ENCODE peak calls at places on chromosomes 3 and 15, in four cellular contexts. One of them, this sample, is unnamed.

GRCh38 chr15:64635486-64635815 is 139.9 kb downstream of the RBPMS2 start:
- DNase-seq in sigmoid colon: peak; percentile 68
- DNase-seq in heart right ventricle: no peak
- DNase-seq in IMR-90: peak; percentile 86
- DNase-seq in this sample: peak; percentile 51

GRCh38 chr3:190210608-190211007 is 89.9 kb upstream of the P3H2 start:
- DNase-seq in heart right ventricle: no peak
- DNase-seq in sigmoid colon: no peak
- DNase-seq in IMR-90: no peak
- DNase-seq in this sample: no peak

GRCh38 chr3:61865466-61865865 is 304.1 kb downstream of the PTPRG start:
- DNase-seq in heart right ventricle: no peak
- DNase-seq in sigmoid colon: no peak
- DNase-seq in IMR-90: no peak
- DNase-seq in this sample: no peak

GRCh38 chr3:105904683-105905320 is 36.0 kb upstream of the CBLB start:
- DNase-seq in sigmoid colon: no peak
- DNase-seq in heart right ventricle: no peak
- DNase-seq in IMR-90: peak; percentile 23
- DNase-seq in this sample: no peak

GRCh38 chr3:78041486-78041885 is 1001.6 kb downstream of the ROBO2 start:
- DNase-seq in sigmoid colon: no peak
- DNase-seq in heart right ventricle: no peak
- DNase-seq in IMR-90: peak; percentile 10
- DNase-seq in this sample: no peak

GRCh38 chr3:139113231-139113749 is 68.6 kb upstream of the PRR23C start:
- DNase-seq in IMR-90: no peak
- DNase-seq in sigmoid colon: no peak
- DNase-seq in heart right ventricle: no peak
- DNase-seq in this sample: no peak

GRCh38 chr15:39472661-39473657 is 107.9 kb upstream of the THBS1 start:
- DNase-seq in IMR-90: peak; percentile 99
- DNase-seq in sigmoid colon: peak; percentile 99
- DNase-seq in heart right ventricle: peak; percentile 70
- DNase-seq in this sample: peak; percentile 80

GRCh38 chr15:85897818-85898717 is 103.3 kb upstream of the KLHL25 start:
- DNase-seq in IMR-90: no peak
- DNase-seq in sigmoid colon: no peak
- DNase-seq in heart right ventricle: no peak
- DNase-seq in this sample: no peak

GRCh38 chr3:137642305-137642704 is 121.8 kb upstream of the SOX14 start:
- DNase-seq in heart right ventricle: no peak
- DNase-seq in sigmoid colon: no peak
- DNase-seq in IMR-90: no peak
- DNase-seq in this sample: no peak

GRCh38 chr3:115915061-115915460 is 291.8 kb downstream of the GAP43 start:
- DNase-seq in IMR-90: no peak
- DNase-seq in sigmoid colon: no peak
- DNase-seq in heart right ventricle: no peak
- DNase-seq in this sample: no peak

GRCh38 chr3:113668015-113668414 is 28.4 kb downstream of the USF3 start:
- DNase-seq in IMR-90: peak; percentile 74
- DNase-seq in sigmoid colon: no peak
- DNase-seq in heart right ventricle: no peak
- DNase-seq in this sample: no peak

GRCh38 chr3:19972056-19972455 is 25.2 kb downstream of the RAB5A start:
- DNase-seq in sigmoid colon: no peak
- DNase-seq in IMR-90: peak; percentile 62
- DNase-seq in heart right ventricle: no peak
- DNase-seq in this sample: no peak

GRCh38 chr15:74799843-74800558 is 12.6 kb upstream of the LMAN1L start:
- DNase-seq in sigmoid colon: peak; percentile 80
- DNase-seq in heart right ventricle: peak; percentile 76
- DNase-seq in IMR-90: peak; percentile 52
- DNase-seq in this sample: peak; percentile 77

GRCh38 chr15:57316451-57316850 is 59.9 kb upstream of the CGNL1 start:
- DNase-seq in sigmoid colon: no peak
- DNase-seq in heart right ventricle: no peak
- DNase-seq in IMR-90: no peak
- DNase-seq in this sample: no peak

GRCh38 chr3:141292346-141293058 is 60.9 kb downstream of the PXYLP1 start:
- DNase-seq in heart right ventricle: no peak
- DNase-seq in IMR-90: no peak
- DNase-seq in sigmoid colon: no peak
- DNase-seq in this sample: no peak

GRCh38 chr3:193884011-193884410 is 251.9 kb upstream of the HES1 start:
- DNase-seq in sigmoid colon: no peak
- DNase-seq in IMR-90: no peak
- DNase-seq in heart right ventricle: no peak
- DNase-seq in this sample: no peak

GRCh38 chr3:58566398-58567250 is 10.6 kb downstream of the FAM107A start:
- DNase-seq in sigmoid colon: no peak
- DNase-seq in IMR-90: no peak
- DNase-seq in heart right ventricle: no peak
- DNase-seq in this sample: no peak

GRCh38 chr3:32076566-32076965 is 29.9 kb upstream of the GPD1L start:
- DNase-seq in IMR-90: no peak
- DNase-seq in heart right ventricle: no peak
- DNase-seq in sigmoid colon: no peak
- DNase-seq in this sample: peak; percentile 58

GRCh38 chr3:188554404-188554803 is 400.4 kb downstream of the LPP start:
- DNase-seq in heart right ventricle: no peak
- DNase-seq in sigmoid colon: peak; percentile 67
- DNase-seq in IMR-90: peak; percentile 76
- DNase-seq in this sample: peak; percentile 31

GRCh38 chr3:9087831-9088413 is 124.7 kb upstream of the RAD18 start:
- DNase-seq in IMR-90: no peak
- DNase-seq in sigmoid colon: no peak
- DNase-seq in heart right ventricle: no peak
- DNase-seq in this sample: no peak

DNA sequence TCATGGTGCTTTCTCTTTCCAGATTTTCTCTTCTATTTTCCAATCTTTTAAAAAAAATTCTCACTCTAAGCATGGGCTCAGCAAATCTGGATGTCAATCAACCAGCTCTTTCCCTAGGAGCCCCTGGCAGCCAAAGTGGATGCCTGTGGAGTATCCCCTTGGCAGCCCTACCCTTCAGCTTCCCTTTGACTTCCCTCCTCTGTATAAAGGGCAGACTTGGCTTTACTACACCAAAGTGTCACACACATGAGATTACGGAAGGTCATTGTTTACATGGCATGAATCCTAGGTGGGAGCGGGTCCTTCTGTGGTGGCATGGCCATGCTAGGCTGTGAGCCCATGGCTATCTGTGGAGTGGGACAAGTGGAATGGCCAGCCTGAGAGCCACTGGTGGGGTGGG is 379.9 kb downstream of the GABRB3 start:
- DNase-seq in IMR-90: no peak
- DNase-seq in heart right ventricle: no peak
- DNase-seq in sigmoid colon: no peak
- DNase-seq in this sample: no peak
- H3K9me3 ChIP-seq in IMR-90: peaks cover 28% of the 10 kb centered on the region
- H3K9me3 ChIP-seq in heart right ventricle: no peaks in the 10 kb centered on the region
- H3K9me3 ChIP-seq in sigmoid colon: no peaks in the 10 kb centered on the region
- H3K9me3 ChIP-seq in this sample: no peaks in the 10 kb centered on the region

GRCh38 chr3:183980408-183980807 is 37.3 kb downstream of the ABCC5 start:
- DNase-seq in sigmoid colon: no peak
- DNase-seq in heart right ventricle: no peak
- DNase-seq in IMR-90: no peak
- DNase-seq in this sample: peak; percentile 79

GRCh38 chr3:183984749-183985729 is 32.6 kb downstream of the ABCC5 start:
- DNase-seq in IMR-90: no peak
- DNase-seq in sigmoid colon: no peak
- DNase-seq in heart right ventricle: no peak
- DNase-seq in this sample: no peak

GRCh38 chr3:183984337-183984736 is 33.3 kb downstream of the ABCC5 start:
- DNase-seq in sigmoid colon: no peak
- DNase-seq in heart right ventricle: no peak
- DNase-seq in IMR-90: no peak
- DNase-seq in this sample: no peak

GRCh38 chr3:183987014-183987600 is 30.6 kb downstream of the ABCC5 start:
- DNase-seq in heart right ventricle: no peak
- DNase-seq in IMR-90: no peak
- DNase-seq in sigmoid colon: no peak
- DNase-seq in this sample: no peak

DNA sequence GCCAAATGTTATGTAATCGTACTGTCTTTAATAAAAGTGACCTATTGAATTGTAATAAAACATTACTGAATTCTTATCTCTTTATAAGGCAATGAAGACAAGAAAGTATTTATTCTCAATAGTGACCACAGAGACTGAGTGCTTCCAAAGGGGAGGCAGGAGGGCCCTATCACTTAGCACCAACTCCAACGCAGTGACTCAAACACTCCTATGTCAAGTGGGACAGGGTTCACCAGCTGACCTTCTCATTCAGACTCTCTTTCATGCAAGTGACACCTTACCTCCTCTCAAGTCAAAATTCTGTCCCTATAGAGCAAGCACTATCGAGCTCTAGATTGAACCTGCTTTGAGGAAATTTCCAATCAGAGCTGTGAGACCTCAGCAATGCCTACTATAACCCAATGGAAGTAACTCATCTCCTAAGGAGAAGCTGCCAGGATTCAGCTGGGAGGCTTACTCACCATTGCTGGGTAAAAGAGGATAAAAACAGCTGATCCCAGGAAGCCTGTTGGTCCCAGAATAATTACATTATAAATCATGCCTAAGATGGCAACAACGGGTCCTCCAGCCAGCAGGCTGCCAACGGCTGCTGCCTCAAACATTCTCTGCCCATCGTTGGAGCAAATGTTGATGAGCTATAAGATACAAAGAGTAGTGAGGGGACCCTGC is 35.6 kb downstream of the ABCC5 start:
- DNase-seq in sigmoid colon: no peak
- DNase-seq in heart right ventricle: no peak
- DNase-seq in IMR-90: no peak
- DNase-seq in this sample: peak; percentile 41
- TF ChIP-seq CTCF in sigmoid colon: no peak
- TF ChIP-seq CTCF in heart right ventricle: no peak
- TF ChIP-seq CTCF in IMR-90: no peak
- TF ChIP-seq CTCF in this sample: no peak

GRCh38 chr15:25054943-25055342 is 100.2 kb downstream of the SNRPN start:
- DNase-seq in heart right ventricle: no peak
- DNase-seq in IMR-90: no peak
- DNase-seq in sigmoid colon: no peak
- DNase-seq in this sample: no peak
- H3K9me3 ChIP-seq in heart right ventricle: peaks cover 97% of the 10 kb centered on the region
- H3K9me3 ChIP-seq in IMR-90: peaks cover 100% of the 10 kb centered on the region
- H3K9me3 ChIP-seq in sigmoid colon: peaks cover 99% of the 10 kb centered on the region
- H3K9me3 ChIP-seq in this sample: no peaks in the 10 kb centered on the region

DNA sequence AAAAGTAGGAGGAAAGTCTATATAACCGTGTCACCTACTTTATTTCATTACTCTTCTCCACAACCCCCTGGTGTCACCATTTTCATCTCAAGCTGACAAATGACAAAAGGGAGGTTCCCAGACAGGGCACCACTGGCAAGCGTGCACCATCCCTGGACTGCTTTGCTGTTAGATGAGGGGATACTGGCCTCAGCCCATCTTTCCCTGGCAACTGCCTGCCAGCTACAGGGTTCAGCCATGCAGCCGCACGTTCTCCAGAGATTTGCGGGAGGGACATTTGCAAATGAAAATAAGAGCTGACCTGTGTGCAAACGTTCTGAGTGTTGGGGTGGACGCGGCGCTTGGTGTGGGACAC is 660 bp downstream of the UROC1 start:
- DNase-seq in sigmoid colon: peak; percentile 48
- DNase-seq in heart right ventricle: no peak
- DNase-seq in IMR-90: no peak
- DNase-seq in this sample: no peak
- TF ChIP-seq CTCF in sigmoid colon: no peak
- TF ChIP-seq CTCF in heart right ventricle: no peak
- TF ChIP-seq CTCF in IMR-90: no peak
- TF ChIP-seq CTCF in this sample: no peak

GRCh38 chr15:43360821-43361220 is 10.0 kb downstream of the ZSCAN29 start:
- DNase-seq in heart right ventricle: no peak
- DNase-seq in IMR-90: no peak
- DNase-seq in sigmoid colon: no peak
- DNase-seq in this sample: no peak
- H3K9me3 ChIP-seq in heart right ventricle: peaks cover 40% of the 10 kb centered on the region
- H3K9me3 ChIP-seq in IMR-90: peaks cover 52% of the 10 kb centered on the region
- H3K9me3 ChIP-seq in sigmoid colon: peaks cover 22% of the 10 kb centered on the region
- H3K9me3 ChIP-seq in this sample: peaks cover 31% of the 10 kb centered on the region

GRCh38 chr3:51388286-51389029 is 2.6 kb upstream of the RBM15B start:
- DNase-seq in sigmoid colon: no peak
- DNase-seq in IMR-90: peak; percentile 20
- DNase-seq in heart right ventricle: no peak
- DNase-seq in this sample: no peak
- TF ChIP-seq CTCF in sigmoid colon: no peak
- TF ChIP-seq CTCF in IMR-90: peak; percentile 27
- TF ChIP-seq CTCF in heart right ventricle: no peak
- TF ChIP-seq CTCF in this sample: no peak

GRCh38 chr3:474828-475227 is 278.3 kb downstream of the CHL1 start:
- DNase-seq in heart right ventricle: no peak
- DNase-seq in sigmoid colon: no peak
- DNase-seq in IMR-90: no peak
- DNase-seq in this sample: no peak

GRCh38 chr3:468172-468571 is 271.6 kb downstream of the CHL1 start:
- DNase-seq in heart right ventricle: no peak
- DNase-seq in sigmoid colon: no peak
- DNase-seq in IMR-90: no peak
- DNase-seq in this sample: no peak

GRCh38 chr3:473284-473800 is 276.8 kb downstream of the CHL1 start:
- DNase-seq in heart right ventricle: no peak
- DNase-seq in IMR-90: no peak
- DNase-seq in sigmoid colon: no peak
- DNase-seq in this sample: no peak
- H3K9me3 ChIP-seq in heart right ventricle: no peaks in the 10 kb centered on the region
- H3K9me3 ChIP-seq in IMR-90: peaks cover 4% of the 10 kb centered on the region
- H3K9me3 ChIP-seq in sigmoid colon: peaks cover 3% of the 10 kb centered on the region
- H3K9me3 ChIP-seq in this sample: no peaks in the 10 kb centered on the region

DNA sequence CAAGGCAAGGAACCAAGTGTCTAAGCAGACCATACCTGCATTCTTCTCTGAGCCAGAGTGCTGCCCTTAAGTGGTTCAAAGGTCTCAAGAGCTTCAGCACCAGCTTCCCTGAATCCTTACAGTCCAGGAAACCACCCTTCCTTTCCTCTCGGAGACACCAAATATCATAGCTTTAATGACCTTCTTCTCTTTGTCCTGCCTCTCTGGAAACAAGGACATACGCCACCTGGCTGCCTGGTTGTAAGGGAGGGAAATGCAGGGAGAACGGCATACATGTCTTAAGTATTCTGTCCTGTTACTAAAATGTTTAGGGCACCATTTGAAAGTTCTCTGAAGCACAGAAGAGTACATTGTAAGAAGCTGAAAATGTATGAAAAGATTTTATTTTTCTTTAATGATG is 155.6 kb upstream of the ARRDC4 start:
- DNase-seq in sigmoid colon: no peak
- DNase-seq in heart right ventricle: no peak
- DNase-seq in IMR-90: no peak
- DNase-seq in this sample: no peak
- TF ChIP-seq CTCF in sigmoid colon: no peak
- TF ChIP-seq CTCF in heart right ventricle: no peak
- TF ChIP-seq CTCF in IMR-90: no peak
- TF ChIP-seq CTCF in this sample: no peak

DNA sequence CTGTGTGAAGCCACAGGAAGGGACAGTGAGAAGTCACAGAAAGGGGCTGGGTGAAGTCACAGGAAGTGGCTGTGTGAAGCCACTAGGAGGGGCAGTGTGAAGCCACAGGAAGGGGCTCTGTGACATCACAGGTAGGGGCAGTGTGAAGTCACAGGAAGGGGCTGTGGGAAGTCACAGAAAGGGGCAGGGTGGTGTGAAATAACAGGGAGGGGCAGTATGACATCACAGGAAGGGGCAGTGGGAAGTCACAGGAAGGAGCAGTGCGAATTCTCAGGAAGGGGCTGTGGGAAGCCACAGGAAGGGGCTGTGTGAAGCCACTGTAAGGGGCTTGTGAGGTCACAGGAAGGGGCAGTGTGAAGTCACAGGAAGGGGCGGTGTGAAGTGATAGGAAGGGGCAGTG is 35.9 kb downstream of the GASK1A start:
- DNase-seq in heart right ventricle: no peak
- DNase-seq in IMR-90: no peak
- DNase-seq in sigmoid colon: no peak
- DNase-seq in this sample: no peak
- H3K9me3 ChIP-seq in heart right ventricle: no peaks in the 10 kb centered on the region
- H3K9me3 ChIP-seq in IMR-90: peaks cover 5% of the 10 kb centered on the region
- H3K9me3 ChIP-seq in sigmoid colon: no peaks in the 10 kb centered on the region
- H3K9me3 ChIP-seq in this sample: no peaks in the 10 kb centered on the region